ENCODE peak calls at places on chromosomes 16 and 17, in nine cellular contexts. Z, O, N, H, P, T, D, M and K are unnamed samples.

GRCh38 chr16:66270333-66270927 is 96.1 kb upstream of the CDH5 start:
- DNase-seq in Z (peak; percentile 70), O (peak; percentile 58), N (peak; percentile 79), H (peak; percentile 57), P (peak; percentile 41), T (peak; percentile 84), D (no peak), M (peak; percentile 87), K (peak; percentile 59)

GRCh38 chr17:17156511-17156910 is 49.6 kb downstream of the PLD6 start:
- DNase-seq in Z (no peak), O (no peak), N (no peak), H (no peak), P (no peak), T (peak; percentile 10), D (no peak), M (no peak), K (no peak)

GRCh38 chr16:12462690-12463646 is 340.7 kb downstream of the CPPED1 start:
- DNase-seq in Z (no peak), O (no peak), N (no peak), H (no peak), P (no peak), T (peak; percentile 27), D (no peak), M (no peak), K (no peak)

GRCh38 chr16:77290451-77291110 is 91.4 kb downstream of the SYCE1L start:
- DNase-seq in Z (no peak), O (no peak), N (no peak), H (no peak), P (no peak), T (no peak), D (no peak), M (peak; percentile 19), K (no peak)

GRCh38 chr17:4678448-4679026 is 25.4 kb downstream of the PELP1 start:
- DNase-seq in Z (peak; percentile 89), O (peak; percentile 61), N (no peak), H (no peak), P (peak; percentile 8), T (peak; percentile 65), D (no peak), M (no peak), K (no peak)

GRCh38 chr17:21210411-21211076 is 3.4 kb downstream of the TMEM11 start:
- DNase-seq in Z (no peak), O (no peak), N (no peak), H (no peak), P (no peak), T (no peak), D (no peak), M (no peak), K (no peak)

GRCh38 chr16:67950335-67950843 is 6.5 kb upstream of the LCAT start:
- DNase-seq in Z (no peak), O (no peak), N (no peak), H (no peak), P (no peak), T (no peak), D (no peak), M (no peak), K (no peak)

GRCh38 chr16:50448522-50448921 is 79.7 kb upstream of the BRD7 start:
- DNase-seq in Z (no peak), O (no peak), N (no peak), H (no peak), P (no peak), T (no peak), D (no peak), M (peak; percentile 80), K (no peak)

GRCh38 chr17:163514-164103 is 17.8 kb downstream of the DOC2B start:
- DNase-seq in Z (peak; percentile 34), O (no peak), N (no peak), H (no peak), P (no peak), T (no peak), D (no peak), M (peak; percentile 65), K (no peak)

GRCh38 chr16:84362410-84362809 is 5.9 kb upstream of the ATP2C2 start:
- DNase-seq in Z (peak; percentile 64), O (no peak), N (no peak), H (no peak), P (no peak), T (no peak), D (no peak), M (peak; percentile 27), K (no peak)

GRCh38 chr16:56620311-56620897 is 5.2 kb upstream of the MT1E start:
- DNase-seq in Z (no peak), O (no peak), N (no peak), H (no peak), P (no peak), T (no peak), D (no peak), M (no peak), K (no peak)

GRCh38 chr16:927406-927805 is 43.4 kb downstream of the LMF1 start:
- DNase-seq in Z (no peak), O (no peak), N (no peak), H (no peak), P (no peak), T (no peak), D (no peak), M (no peak), K (no peak)

GRCh38 chr16:16780588-16780987 is 401.6 kb downstream of the NPIPA7 start:
- DNase-seq in Z (no peak), O (no peak), N (no peak), H (no peak), P (no peak), T (no peak), D (no peak), M (peak; percentile 51), K (no peak)

GRCh38 chr17:81399481-81400153 is 4.4 kb downstream of the BAHCC1 start:
- DNase-seq in Z (peak; percentile 25), O (no peak), N (no peak), H (peak; percentile 47), P (peak; percentile 42), T (peak; percentile 74), D (no peak), M (peak; percentile 55), K (peak; percentile 13)

GRCh38 chr17:81397314-81398169 is 2.3 kb downstream of the BAHCC1 start:
- DNase-seq in Z (peak; percentile 62), O (no peak), N (no peak), H (peak; percentile 51), P (no peak), T (peak; percentile 63), D (no peak), M (peak; percentile 92), K (peak; percentile 6)

GRCh38 chr17:81398855-81399451 is 3.7 kb downstream of the BAHCC1 start:
- DNase-seq in Z (peak; percentile 33), O (no peak), N (no peak), H (no peak), P (no peak), T (no peak), D (no peak), M (no peak), K (no peak)

GRCh38 chr17:81396722-81397313 is 1.6 kb downstream of the BAHCC1 start:
- DNase-seq in Z (peak; percentile 53), O (no peak), N (no peak), H (peak; percentile 58), P (no peak), T (peak; percentile 64), D (no peak), M (peak; percentile 85), K (peak; percentile 43)

GRCh38 chr17:81398170-81398854 is 3.1 kb downstream of the BAHCC1 start:
- DNase-seq in Z (peak; percentile 47), O (no peak), N (no peak), H (no peak), P (peak; percentile 30), T (no peak), D (no peak), M (peak; percentile 68), K (no peak)
- H3K4me3 ChIP-seq in Z (peak overlapping the region; percentile 98), O (peak overlapping the region; percentile 82), N (peak overlapping the region; percentile 63), H (peak overlapping the region; percentile 9), P (peak overlapping the region; percentile 3), T (peak overlapping the region; percentile 90), D (peak overlapping the region; percentile 79), M (peak overlapping the region; percentile 65), K (no peak overlapping the region)

GRCh38 chr16:65120811-65121721 is 797 bp downstream of the CDH11 start:
- DNase-seq in Z (no peak), O (no peak), N (peak; percentile 43), H (no peak), P (no peak), T (peak; percentile 58), D (no peak), M (peak; percentile 53), K (no peak)

GRCh38 chr16:65117701-65118448 is 4.0 kb downstream of the CDH11 start:
- DNase-seq in Z (peak; percentile 75), O (peak; percentile 0), N (peak; percentile 80), H (peak; percentile 65), P (peak; percentile 57), T (peak; percentile 93), D (peak; percentile 91), M (peak; percentile 87), K (no peak)

GRCh38 chr16:65119905-65120341 is 1.9 kb downstream of the CDH11 start:
- DNase-seq in Z (peak; percentile 62), O (no peak), N (peak; percentile 22), H (no peak), P (no peak), T (peak; percentile 87), D (peak; percentile 92), M (peak; percentile 50), K (no peak)

GRCh38 chr16:65116818-65117430 is 4.9 kb downstream of the CDH11 start:
- DNase-seq in Z (no peak), O (no peak), N (no peak), H (no peak), P (no peak), T (peak; percentile 48), D (no peak), M (no peak), K (no peak)

GRCh38 chr16:65118866-65119265 is 3.0 kb downstream of the CDH11 start:
- DNase-seq in Z (peak; percentile 26), O (no peak), N (no peak), H (no peak), P (no peak), T (peak; percentile 48), D (peak; percentile 80), M (no peak), K (no peak)
- H3K27me3 ChIP-seq in Z (no peaks in the 10 kb centered on the region), O (no peaks in the 10 kb centered on the region), N (no peaks in the 10 kb centered on the region), H (peaks cover 10% of the 10 kb centered on the region), P (peaks cover 6% of the 10 kb centered on the region), T (no peaks in the 10 kb centered on the region), D (no peaks in the 10 kb centered on the region), M (peaks cover 47% of the 10 kb centered on the region), K (no peaks in the 10 kb centered on the region)

DNA sequence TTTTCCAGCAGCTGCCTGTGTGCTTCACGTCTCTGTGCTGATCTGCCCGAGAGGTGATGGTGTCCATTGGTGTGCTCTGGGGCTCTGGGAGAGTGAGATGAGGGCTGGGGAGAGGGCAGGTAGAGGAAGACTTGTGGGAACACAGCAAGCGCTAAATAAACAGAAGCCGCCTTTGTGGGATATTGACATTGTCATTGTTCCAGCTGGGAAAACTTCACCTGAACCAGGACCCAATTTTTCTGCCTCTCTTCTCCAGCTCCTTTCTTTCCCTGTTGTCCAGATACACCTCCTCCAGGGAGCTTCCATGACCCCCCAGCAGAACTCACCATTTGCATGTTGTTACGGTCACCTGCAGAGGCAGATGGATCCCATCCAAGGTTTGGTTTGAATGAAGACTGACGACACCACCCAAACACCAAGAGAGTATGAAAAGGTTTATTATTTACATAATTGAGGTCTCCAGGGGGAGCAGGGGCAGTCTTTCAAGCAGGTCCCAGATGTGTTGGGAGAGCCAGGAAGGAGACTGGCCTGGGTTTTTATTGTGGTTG is 3.6 kb upstream of the ITGA3 start:
- DNase-seq in Z (peak; percentile 74), O (no peak), N (no peak), H (no peak), P (no peak), T (no peak), D (no peak), M (no peak), K (no peak)
- H3K4me1 ChIP-seq in Z (peaks cover 75% of the 10 kb centered on the region), O (peaks cover 86% of the 10 kb centered on the region), N (peaks cover 4% of the 10 kb centered on the region), H (peaks cover 18% of the 10 kb centered on the region), P (peaks cover 56% of the 10 kb centered on the region), T (peaks cover 28% of the 10 kb centered on the region), D (peaks cover 49% of the 10 kb centered on the region), M (peaks cover 28% of the 10 kb centered on the region), K (peaks cover 8% of the 10 kb centered on the region)

GRCh38 chr17:6654816-6655731 is 3.5 kb downstream of the C17orf100 start:
- DNase-seq in Z (no peak), O (no peak), N (no peak), H (peak; percentile 75), P (peak; percentile 76), T (peak; percentile 42), D (no peak), M (peak; percentile 93), K (no peak)
- H3K4me3 ChIP-seq in Z (no peak overlapping the region), O (no peak overlapping the region), N (no peak overlapping the region), H (no peak overlapping the region), P (no peak overlapping the region), T (no peak overlapping the region), D (no peak overlapping the region), M (peak overlapping the region; percentile 67), K (no peak overlapping the region)